ENCODE peak calls at places on chromosomes 1 and 21, in seven cellular contexts. H is PC-3, D is K562, C is PC-9, V is H1, N is GM23338, X is GM23248. U is an unnamed sample.

GRCh38 chr1:232556336-232556735 is 73.6 kb downstream of the SIPA1L2 start:
- DNase-seq in H (no peak), D (no peak), C (no peak), V (no peak), N (no peak), X (no peak), U (no peak)

GRCh38 chr1:115456441-115456961 is 118.5 kb upstream of the NGF start:
- DNase-seq in H (peak; percentile 60), D (no peak), C (peak; percentile 41), V (no peak), N (no peak), X (peak; percentile 85), U (no peak)

GRCh38 chr1:156226116-156226538 is 13.3 kb downstream of the PMF1 start:
- DNase-seq in H (no peak), D (no peak), C (no peak), V (no peak), N (no peak), X (no peak), U (no peak)

GRCh38 chr1:40711465-40712404 is 20.2 kb downstream of the NFYC start:
- DNase-seq in H (peak; percentile 87), D (peak; percentile 79), C (peak; percentile 71), V (no peak), N (no peak), X (peak; percentile 76), U (no peak)

GRCh38 chr1:1344672-1345361 is 4.4 kb downstream of the DVL1 start:
- DNase-seq in H (peak; percentile 100), D (peak; percentile 58), C (peak; percentile 96), V (no peak), N (no peak), X (peak; percentile 93), U (peak; percentile 99)

GRCh38 chr1:27958513-27958912 is 1.3 kb upstream of the XKR8 start:
- DNase-seq in H (no peak), D (no peak), C (no peak), V (no peak), N (no peak), X (no peak), U (peak; percentile 26)

GRCh38 chr21:32413697-32414578 is 1.4 kb downstream of the EVA1C start:
- DNase-seq in H (peak; percentile 46), D (no peak), C (no peak), V (no peak), N (no peak), X (peak; percentile 37), U (peak; percentile 91)

GRCh38 chr1:212381509-212381908 is 33.2 kb downstream of the PACC1 start:
- DNase-seq in H (no peak), D (no peak), C (no peak), V (no peak), N (no peak), X (no peak), U (no peak)

GRCh38 chr1:97904528-97904927 is 16.3 kb downstream of the DPYD start:
- DNase-seq in H (no peak), D (no peak), C (no peak), V (no peak), N (no peak), X (peak; percentile 74), U (no peak)

DNA sequence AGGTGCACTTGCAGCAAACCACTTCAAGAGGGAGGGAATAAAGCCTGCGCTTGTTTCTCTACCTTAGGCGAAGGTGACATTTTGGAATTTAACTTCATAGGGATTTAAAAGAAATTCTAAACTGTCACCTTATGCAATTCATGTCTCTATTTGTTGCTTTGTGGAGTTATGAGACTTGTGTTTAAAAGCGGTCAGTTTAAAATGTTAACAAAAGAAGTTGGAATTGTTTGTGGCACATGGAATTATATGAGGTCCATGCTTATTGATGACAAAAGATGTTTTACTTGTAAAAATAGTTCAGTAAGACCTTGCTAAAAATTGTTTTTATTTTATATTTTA is 15.8 kb downstream of the NR5A2 start:
- DNase-seq in H (no peak), D (no peak), C (no peak), V (no peak), N (no peak), X (no peak), U (no peak)
- H2AFZ ChIP-seq in H (no peak overlapping the region), D (no peak overlapping the region), C (no peak overlapping the region), V (no peak overlapping the region), N (no peak overlapping the region), X (peak overlapping the region; percentile 26), U (no peak overlapping the region)

GRCh38 chr1:24929091-24929875 is 793 bp downstream of the RUNX3 start:
- DNase-seq in H (peak; percentile 13), D (no peak), C (no peak), V (no peak), N (peak; percentile 61), X (peak; percentile 57), U (no peak)
- H3K4me1 ChIP-seq in H (no peaks in the 10 kb centered on the region), D (no peaks in the 10 kb centered on the region), C (no peaks in the 10 kb centered on the region), V (peaks cover 42% of the 10 kb centered on the region), N (peaks cover 53% of the 10 kb centered on the region), X (no peaks in the 10 kb centered on the region), U (no peaks in the 10 kb centered on the region)

GRCh38 chr1:155125946-155126493 is 1.7 kb upstream of the EFNA1 start:
- DNase-seq in H (peak; percentile 10), D (peak; percentile 37), C (peak; percentile 61), V (no peak), N (peak; percentile 62), X (peak; percentile 46), U (peak; percentile 85)
- H2AFZ ChIP-seq in H (peak overlapping the region; percentile 65), D (peak overlapping the region; percentile 91), C (no peak overlapping the region), V (no peak overlapping the region), N (peak overlapping the region; percentile 94), X (no peak overlapping the region), U (no peak overlapping the region)

DNA sequence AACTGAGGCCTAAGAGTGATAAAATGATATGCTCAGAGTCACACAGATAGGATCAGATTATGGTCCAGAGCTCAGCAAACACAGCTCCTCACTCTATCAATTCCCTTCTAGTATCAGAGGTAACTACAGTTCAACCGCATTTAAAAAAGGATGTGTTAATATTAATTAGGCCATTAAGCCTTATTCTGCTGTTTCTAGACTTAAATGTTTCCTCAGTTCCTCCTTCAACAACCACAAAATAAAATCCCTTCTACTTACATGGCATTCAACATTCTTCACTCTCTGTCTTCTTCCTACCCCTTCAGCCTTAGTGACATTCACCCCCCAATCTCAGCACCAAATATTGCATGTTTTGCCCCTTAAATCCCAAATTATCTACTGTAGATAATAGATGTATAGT is 254.9 kb downstream of the PLPP3 start:
- DNase-seq in H (no peak), D (no peak), C (no peak), V (no peak), N (no peak), X (no peak), U (no peak)
- H3K4me1 ChIP-seq in H (peaks cover 13% of the 10 kb centered on the region), D (no peaks in the 10 kb centered on the region), C (peaks cover 20% of the 10 kb centered on the region), V (no peaks in the 10 kb centered on the region), N (no peaks in the 10 kb centered on the region), X (peaks cover 15% of the 10 kb centered on the region), U (peaks cover 18% of the 10 kb centered on the region)

GRCh38 chr1:24860841-24861240 is 69.2 kb downstream of the RUNX3 start:
- DNase-seq in H (no peak), D (no peak), C (no peak), V (no peak), N (no peak), X (peak; percentile 40), U (no peak)

GRCh38 chr1:24862775-24863483 is 67.1 kb downstream of the RUNX3 start:
- DNase-seq in H (no peak), D (no peak), C (no peak), V (no peak), N (no peak), X (no peak), U (no peak)

GRCh38 chr1:24864409-24864808 is 65.7 kb downstream of the RUNX3 start:
- DNase-seq in H (peak; percentile 46), D (no peak), C (peak; percentile 54), V (no peak), N (peak; percentile 40), X (no peak), U (no peak)

GRCh38 chr1:24859063-24860010 is 70.7 kb downstream of the RUNX3 start:
- DNase-seq in H (no peak), D (no peak), C (no peak), V (no peak), N (no peak), X (no peak), U (no peak)

GRCh38 chr1:24861821-24862727 is 68.0 kb downstream of the RUNX3 start:
- DNase-seq in H (peak; percentile 52), D (peak; percentile 25), C (peak; percentile 36), V (no peak), N (peak; percentile 28), X (peak; percentile 51), U (peak; percentile 91)
- H2AFZ ChIP-seq in H (peak overlapping the region; percentile 85), D (no peak overlapping the region), C (no peak overlapping the region), V (peak overlapping the region; percentile 52), N (peak overlapping the region; percentile 87), X (peak overlapping the region; percentile 7), U (peak overlapping the region; percentile 74)

GRCh38 chr1:167617100-167617949 is 12.7 kb upstream of the RCSD1 start:
- DNase-seq in H (no peak), D (peak; percentile 78), C (no peak), V (no peak), N (peak; percentile 61), X (peak; percentile 54), U (no peak)

GRCh38 chr1:167617950-167618269 is 12.1 kb upstream of the RCSD1 start:
- DNase-seq in H (no peak), D (no peak), C (no peak), V (no peak), N (no peak), X (no peak), U (peak; percentile 81)

GRCh38 chr1:167618366-167618765 is 11.7 kb upstream of the RCSD1 start:
- DNase-seq in H (no peak), D (no peak), C (no peak), V (no peak), N (no peak), X (no peak), U (no peak)

GRCh38 chr1:167614851-167615250 is 15.2 kb upstream of the RCSD1 start:
- DNase-seq in H (no peak), D (no peak), C (no peak), V (no peak), N (no peak), X (no peak), U (no peak)

GRCh38 chr1:167616521-167616920 is 13.5 kb upstream of the RCSD1 start:
- DNase-seq in H (no peak), D (no peak), C (no peak), V (no peak), N (no peak), X (no peak), U (no peak)
- H3K4me1 ChIP-seq in H (no peaks in the 10 kb centered on the region), D (peaks cover 33% of the 10 kb centered on the region), C (no peaks in the 10 kb centered on the region), V (peaks cover 2% of the 10 kb centered on the region), N (peaks cover 21% of the 10 kb centered on the region), X (peaks cover 15% of the 10 kb centered on the region), U (peaks cover 9% of the 10 kb centered on the region)

GRCh38 chr21:28745131-28746055 is 247.3 kb downstream of the LTN1 start:
- DNase-seq in H (peak; percentile 92), D (peak; percentile 82), C (peak; percentile 51), V (peak; percentile 44), N (peak; percentile 86), X (peak; percentile 80), U (no peak)
- H2AFZ ChIP-seq in H (peak overlapping the region; percentile 90), D (peak overlapping the region; percentile 76), C (peak overlapping the region; percentile 72), V (peak overlapping the region; percentile 27), N (peak overlapping the region; percentile 17), X (peak overlapping the region; percentile 93), U (peak overlapping the region; percentile 93)